ENCODE peak calls at places on chromosomes 12 and 14, in six cellular contexts. H is NCI-H1436, M is anterior cingulate cortex, V is fibroblast of lung, J is left colon, Q is hypothalamus. G is an unnamed sample.

GRCh38 chr14:64569108-64570045 is 19.6 kb downstream of the PPP1R36 start:
- DNase-seq in H (no peak), M (peak; percentile 22), V (peak; percentile 77), J (no peak), Q (no peak), G (no peak)

GRCh38 chr14:66634876-66635275 is 126.9 kb downstream of the GPHN start:
- DNase-seq in H (no peak), M (no peak), V (no peak), J (no peak), Q (no peak), G (no peak)

GRCh38 chr12:388547-389137 is 478 bp downstream of the KDM5A start:
- DNase-seq in H (no peak), M (no peak), V (peak; percentile 19), J (no peak), Q (no peak), G (no peak)

GRCh38 chr12:113191236-113191635 is 5.7 kb downstream of the RITA1 start:
- DNase-seq in H (no peak), M (no peak), V (no peak), J (no peak), Q (no peak), G (no peak)

GRCh38 chr12:48986720-48987291 is 8.7 kb downstream of the WNT1 start:
- DNase-seq in H (no peak), M (no peak), V (no peak), J (no peak), Q (no peak), G (no peak)

GRCh38 chr12:67741234-67741633 is 92.7 kb downstream of the DYRK2 start:
- DNase-seq in H (no peak), M (no peak), V (no peak), J (no peak), Q (no peak), G (no peak)

GRCh38 chr14:48023881-48024280 is 348.5 kb upstream of the MDGA2 start:
- DNase-seq in H (no peak), M (no peak), V (no peak), J (no peak), Q (no peak), G (no peak)

GRCh38 chr12:74899031-74899829 is 310.4 kb downstream of the KCNC2 start:
- DNase-seq in H (no peak), M (no peak), V (no peak), J (no peak), Q (no peak), G (no peak)

GRCh38 chr12:81161680-81162079 is 83.8 kb downstream of the ACSS3 start:
- DNase-seq in H (no peak), M (no peak), V (no peak), J (no peak), Q (no peak), G (no peak)

GRCh38 chr12:21980544-21980943 is 39.3 kb upstream of the ABCC9 start:
- DNase-seq in H (no peak), M (no peak), V (no peak), J (no peak), Q (no peak), G (no peak)

GRCh38 chr14:97218336-97218712 is 421.1 kb downstream of the VRK1 start:
- DNase-seq in H (no peak), M (no peak), V (no peak), J (no peak), Q (no peak), G (no peak)

GRCh38 chr14:104559769-104560585 is 19.6 kb upstream of the C14orf180 start:
- DNase-seq in H (no peak), M (no peak), V (no peak), J (no peak), Q (no peak), G (no peak)

GRCh38 chr12:52204931-52205505 is 13.2 kb upstream of the KRT80 start:
- DNase-seq in H (no peak), M (no peak), V (no peak), J (no peak), Q (no peak), G (no peak)

GRCh38 chr12:219891-220352 is 6.0 kb upstream of the SLC6A12 start:
- DNase-seq in H (peak; percentile 64), M (peak; percentile 12), V (peak; percentile 19), J (peak; percentile 74), Q (peak; percentile 18), G (peak; percentile 37)

GRCh38 chr12:80170915-80171314 is 71.6 kb downstream of the OTOGL start:
- DNase-seq in H (no peak), M (no peak), V (no peak), J (no peak), Q (no peak), G (no peak)

GRCh38 chr12:9751204-9752144 is 9.2 kb downstream of the CD69 start:
- DNase-seq in H (no peak), M (no peak), V (no peak), J (no peak), Q (no peak), G (no peak)

GRCh38 chr12:34275129-34275528 is 252.8 kb downstream of the ALG10 start:
- DNase-seq in H (no peak), M (no peak), V (no peak), J (no peak), Q (no peak), G (no peak)

GRCh38 chr12:106343213-106343509 is 14.4 kb upstream of the POLR3B start:
- DNase-seq in H (no peak), M (no peak), V (no peak), J (no peak), Q (no peak), G (no peak)

GRCh38 chr14:100585448-100586152 is 1.6 kb downstream of the BEGAIN start:
- DNase-seq in H (no peak), M (no peak), V (no peak), J (peak; percentile 12), Q (no peak), G (no peak)

GRCh38 chr14:91693342-91693741 is 38.5 kb downstream of the CATSPERB start:
- DNase-seq in H (no peak), M (no peak), V (no peak), J (no peak), Q (no peak), G (no peak)

GRCh38 chr14:93939304-93940229 is 12.4 kb downstream of the FAM181A start:
- DNase-seq in H (peak; percentile 50), M (peak; percentile 70), V (peak; percentile 53), J (peak; percentile 69), Q (peak; percentile 41), G (no peak)

GRCh38 chr12:68479832-68480291 is 130.8 kb upstream of the RAP1B start:
- DNase-seq in H (no peak), M (no peak), V (no peak), J (no peak), Q (no peak), G (no peak)

GRCh38 chr14:32826404-32827082 is 112.1 kb upstream of the NPAS3 start:
- DNase-seq in H (no peak), M (no peak), V (peak; percentile 64), J (no peak), Q (no peak), G (no peak)

GRCh38 chr12:64616221-64616620 is 5.9 kb downstream of the RASSF3 start:
- DNase-seq in H (no peak), M (no peak), V (no peak), J (no peak), Q (no peak), G (no peak)

GRCh38 chr12:6539276-6540134 is 5.2 kb downstream of the GAPDH start:
- DNase-seq in H (no peak), M (no peak), V (no peak), J (no peak), Q (no peak), G (no peak)

GRCh38 chr12:109723311-109723791 is 9.7 kb downstream of the FAM222A start:
- DNase-seq in H (no peak), M (peak; percentile 83), V (no peak), J (peak; percentile 61), Q (peak; percentile 74), G (no peak)

GRCh38 chr14:32004300-32004699 is 72.8 kb upstream of the ARHGAP5 start:
- DNase-seq in H (no peak), M (no peak), V (peak; percentile 42), J (no peak), Q (no peak), G (no peak)

GRCh38 chr12:105672576-105672975 is 342.1 kb downstream of the C12orf75 start:
- DNase-seq in H (no peak), M (no peak), V (peak; percentile 31), J (peak; percentile 30), Q (no peak), G (no peak)

GRCh38 chr12:71799105-71799504 is 40.5 kb upstream of the TBC1D15 start:
- DNase-seq in H (no peak), M (no peak), V (peak; percentile 2), J (no peak), Q (no peak), G (no peak)

GRCh38 chr14:68695326-68695768 is 97.5 kb downstream of the ZFP36L1 start:
- DNase-seq in H (no peak), M (no peak), V (peak; percentile 98), J (peak; percentile 31), Q (no peak), G (no peak)

GRCh38 chr12:50078281-50078680 is 6.9 kb upstream of the SMARCD1 start:
- DNase-seq in H (no peak), M (no peak), V (no peak), J (no peak), Q (no peak), G (no peak)

G was measured in NCI-H2171.